ENCODE peak calls at places on chromosomes 12 and 14, in four cellular contexts. B, D, P and R are unnamed samples.

GRCh38 chr12:11718768-11719253 is 69.3 kb downstream of the ETV6 start:
- DNase-seq in B (no peak), D (no peak), P (no peak), R (no peak)

GRCh38 chr12:108441549-108441948 is 73.5 kb upstream of the FICD start:
- DNase-seq in B (no peak), D (no peak), P (no peak), R (no peak)

GRCh38 chr12:113757223-113758002 is 208.7 kb downstream of the RBM19 start:
- DNase-seq in B (peak), D (peak), P (peak), R (peak)

GRCh38 chr14:36511981-36512584 is 7.9 kb downstream of the NKX2-1 start:
- DNase-seq in B (no peak), D (peak), P (no peak), R (no peak)

GRCh38 chr12:57454566-57455373 is at the start of gene INHBE:
- DNase-seq in B (no peak), D (peak), P (peak), R (no peak)

GRCh38 chr12:104064842-104065441 is 611 bp downstream of the HCFC2 start:
- DNase-seq in B (no peak), D (no peak), P (peak), R (peak)

GRCh38 chr14:91835920-91836843 is 31.2 kb downstream of the TC2N start:
- DNase-seq in B (no peak), D (peak), P (peak), R (no peak)

GRCh38 chr14:104116544-104117340 is 21.6 kb upstream of the KIF26A start:
- DNase-seq in B (no peak), D (no peak), P (peak), R (no peak)

GRCh38 chr12:23559268-23559753 is 390.2 kb downstream of the SOX5 start:
- DNase-seq in B (no peak), D (no peak), P (no peak), R (no peak)

GRCh38 chr12:27623645-27624044 is 72.6 kb upstream of the REP15 start:
- DNase-seq in B (no peak), D (no peak), P (no peak), R (no peak)

GRCh38 chr12:109510196-109510595 is 32.8 kb downstream of the UBE3B start:
- DNase-seq in B (no peak), D (no peak), P (no peak), R (no peak)

GRCh38 chr12:694734-695503 is 31.7 kb upstream of the NINJ2 start:
- DNase-seq in B (no peak), D (no peak), P (no peak), R (no peak)

GRCh38 chr14:22479781-22480464 is 109.1 kb downstream of the DAD1 start:
- DNase-seq in B (no peak), D (no peak), P (no peak), R (no peak)

GRCh38 chr12:107405436-107405835 is 280.2 kb upstream of the PWP1 start:
- DNase-seq in B (peak), D (no peak), P (no peak), R (peak)

GRCh38 chr14:77436042-77436441 is 12.7 kb upstream of the NOXRED1 start:
- DNase-seq in B (no peak), D (no peak), P (no peak), R (no peak)

GRCh38 chr14:21874946-21875345 is 201.3 kb upstream of the OR4E1 start:
- DNase-seq in B (no peak), D (no peak), P (no peak), R (no peak)

GRCh38 chr12:99985631-99986030 is 895 bp upstream of the ANKS1B start:
- DNase-seq in B (no peak), D (no peak), P (no peak), R (no peak)

GRCh38 chr12:21819236-21819635 is 44.7 kb upstream of the KCNJ8 start:
- DNase-seq in B (no peak), D (no peak), P (peak), R (no peak)

GRCh38 chr14:22159049-22159448 is 430.0 kb downstream of the DAD1 start:
- DNase-seq in B (no peak), D (no peak), P (peak), R (no peak)

GRCh38 chr14:27845902-27846301 is 920.7 kb upstream of the FOXG1 start:
- DNase-seq in B (no peak), D (no peak), P (no peak), R (no peak)

GRCh38 chr12:91181053-91181452 is 1.6 kb downstream of the DCN start:
- DNase-seq in B (no peak), D (no peak), P (peak), R (no peak)

GRCh38 chr14:86057018-86057667 is 527.2 kb downstream of the FLRT2 start:
- DNase-seq in B (peak), D (peak), P (peak), R (no peak)

GRCh38 chr12:123388948-123389559 is 5.1 kb downstream of the KMT5A start:
- DNase-seq in B (no peak), D (no peak), P (no peak), R (no peak)

GRCh38 chr12:96234591-96235496 is 40.7 kb downstream of the ELK3 start:
- DNase-seq in B (no peak), D (no peak), P (no peak), R (no peak)

GRCh38 chr14:89775161-89775560 is 179.4 kb downstream of the EFCAB11 start:
- DNase-seq in B (no peak), D (no peak), P (no peak), R (no peak)

GRCh38 chr12:132160016-132160415 is 15.8 kb downstream of the NOC4L start:
- DNase-seq in B (no peak), D (no peak), P (no peak), R (no peak)

GRCh38 chr14:94536836-94537235 is 24.4 kb upstream of the SERPINA4 start:
- DNase-seq in B (no peak), D (no peak), P (peak), R (no peak)

GRCh38 chr12:54404061-54405004 is 14.7 kb downstream of the ITGA5 start:
- DNase-seq in B (peak), D (peak), P (no peak), R (no peak)

GRCh38 chr12:124321040-124321481 is 26.2 kb downstream of the RFLNA start:
- DNase-seq in B (peak), D (peak), P (no peak), R (peak)

GRCh38 chr12:78674311-78675085 is 190.1 kb upstream of the SYT1 start:
- DNase-seq in B (no peak), D (peak), P (no peak), R (peak)

GRCh38 chr12:128791395-128792322 is 32.1 kb downstream of the SLC15A4 start:
- DNase-seq in B (no peak), D (no peak), P (no peak), R (no peak)

GRCh38 chr12:122813310-122813713 is 21.9 kb upstream of the HIP1R start:
- DNase-seq in B (no peak), D (no peak), P (no peak), R (no peak)

GRCh38 chr12:2944401-2945047 is 14.7 kb upstream of the TEAD4 start:
- DNase-seq in B (peak), D (peak), P (peak), R (peak)

GRCh38 chr12:108772247-108772646 is 40.9 kb upstream of the CORO1C start:
- DNase-seq in B (no peak), D (no peak), P (peak), R (no peak)

GRCh38 chr14:79583738-79584405 is 627.4 kb downstream of the DIO2 start:
- DNase-seq in B (no peak), D (no peak), P (no peak), R (no peak)